ENCODE peak calls at places on chromosome 4, in nine cellular contexts. One of them, this sample, is unnamed.

GRCh38 chr4:159540501-159540900 is 437.6 kb downstream of the RAPGEF2 start:
- DNase-seq in SK-N-SH: no peak
- DNase-seq in heart left ventricle: no peak
- DNase-seq in neuronal stem cell: no peak
- DNase-seq in iPS DF 6.9: no peak
- DNase-seq in tibial artery: no peak
- DNase-seq in aorta: no peak
- DNase-seq in pancreas: no peak
- DNase-seq in prostate gland: no peak
- DNase-seq in this sample: no peak

GRCh38 chr4:112140536-112140935 is 4.7 kb upstream of the FAM241A start:
- DNase-seq in SK-N-SH: no peak
- DNase-seq in heart left ventricle: no peak
- DNase-seq in neuronal stem cell: no peak
- DNase-seq in iPS DF 6.9: no peak
- DNase-seq in tibial artery: no peak
- DNase-seq in aorta: no peak
- DNase-seq in pancreas: no peak
- DNase-seq in prostate gland: no peak
- DNase-seq in this sample: no peak

GRCh38 chr4:55485821-55486220 is 60.9 kb downstream of the CLOCK start:
- DNase-seq in SK-N-SH: no peak
- DNase-seq in heart left ventricle: no peak
- DNase-seq in neuronal stem cell: no peak
- DNase-seq in iPS DF 6.9: no peak
- DNase-seq in tibial artery: no peak
- DNase-seq in aorta: no peak
- DNase-seq in pancreas: no peak
- DNase-seq in prostate gland: no peak
- DNase-seq in this sample: no peak

GRCh38 chr4:7772708-7773385 is 166.8 kb downstream of the AFAP1 start:
- DNase-seq in SK-N-SH: no peak
- DNase-seq in heart left ventricle: peak
- DNase-seq in neuronal stem cell: no peak
- DNase-seq in iPS DF 6.9: no peak
- DNase-seq in tibial artery: peak
- DNase-seq in aorta: peak
- DNase-seq in pancreas: no peak
- DNase-seq in prostate gland: no peak
- DNase-seq in this sample: no peak

GRCh38 chr4:929970-930625 is 2.0 kb downstream of the GAK start:
- DNase-seq in SK-N-SH: peak
- DNase-seq in heart left ventricle: no peak
- DNase-seq in neuronal stem cell: no peak
- DNase-seq in iPS DF 6.9: no peak
- DNase-seq in tibial artery: peak
- DNase-seq in aorta: no peak
- DNase-seq in pancreas: no peak
- DNase-seq in prostate gland: no peak
- DNase-seq in this sample: no peak

GRCh38 chr4:83639849-83640493 is 104.1 kb downstream of the GPAT3 start:
- DNase-seq in SK-N-SH: peak
- DNase-seq in heart left ventricle: no peak
- DNase-seq in neuronal stem cell: peak
- DNase-seq in iPS DF 6.9: peak
- DNase-seq in tibial artery: no peak
- DNase-seq in aorta: no peak
- DNase-seq in pancreas: peak
- DNase-seq in prostate gland: peak
- DNase-seq in this sample: peak

GRCh38 chr4:99637174-99637573 is 20.5 kb downstream of the C4orf54 start:
- DNase-seq in SK-N-SH: no peak
- DNase-seq in heart left ventricle: no peak
- DNase-seq in neuronal stem cell: no peak
- DNase-seq in iPS DF 6.9: no peak
- DNase-seq in tibial artery: no peak
- DNase-seq in aorta: no peak
- DNase-seq in pancreas: no peak
- DNase-seq in prostate gland: no peak
- DNase-seq in this sample: no peak

GRCh38 chr4:8745036-8745827 is 126.4 kb downstream of the HMX1 start:
- DNase-seq in SK-N-SH: peak
- DNase-seq in heart left ventricle: no peak
- DNase-seq in neuronal stem cell: no peak
- DNase-seq in iPS DF 6.9: no peak
- DNase-seq in tibial artery: peak
- DNase-seq in aorta: peak
- DNase-seq in pancreas: no peak
- DNase-seq in prostate gland: no peak
- DNase-seq in this sample: no peak

GRCh38 chr4:16765549-16765948 is 132.9 kb downstream of the LDB2 start:
- DNase-seq in SK-N-SH: no peak
- DNase-seq in heart left ventricle: no peak
- DNase-seq in neuronal stem cell: no peak
- DNase-seq in iPS DF 6.9: no peak
- DNase-seq in tibial artery: no peak
- DNase-seq in aorta: no peak
- DNase-seq in pancreas: no peak
- DNase-seq in prostate gland: no peak
- DNase-seq in this sample: peak

GRCh38 chr4:54586343-54586953 is 71.3 kb upstream of the KIT start:
- DNase-seq in SK-N-SH: no peak
- DNase-seq in heart left ventricle: no peak
- DNase-seq in neuronal stem cell: no peak
- DNase-seq in iPS DF 6.9: no peak
- DNase-seq in tibial artery: no peak
- DNase-seq in aorta: no peak
- DNase-seq in pancreas: no peak
- DNase-seq in prostate gland: no peak
- DNase-seq in this sample: peak

GRCh38 chr4:184980261-184980660 is 38.0 kb upstream of the HELT start:
- DNase-seq in SK-N-SH: no peak
- DNase-seq in heart left ventricle: no peak
- DNase-seq in neuronal stem cell: no peak
- DNase-seq in iPS DF 6.9: no peak
- DNase-seq in tibial artery: no peak
- DNase-seq in aorta: no peak
- DNase-seq in pancreas: no peak
- DNase-seq in prostate gland: no peak
- DNase-seq in this sample: no peak

GRCh38 chr4:186644737-186645261 is 78.9 kb downstream of the FAT1 start:
- DNase-seq in SK-N-SH: no peak
- DNase-seq in heart left ventricle: no peak
- DNase-seq in neuronal stem cell: no peak
- DNase-seq in iPS DF 6.9: no peak
- DNase-seq in tibial artery: no peak
- DNase-seq in aorta: no peak
- DNase-seq in pancreas: no peak
- DNase-seq in prostate gland: no peak
- DNase-seq in this sample: peak

GRCh38 chr4:87213425-87213824 is 7.0 kb downstream of the KLHL8 start:
- DNase-seq in SK-N-SH: peak
- DNase-seq in heart left ventricle: no peak
- DNase-seq in neuronal stem cell: no peak
- DNase-seq in iPS DF 6.9: no peak
- DNase-seq in tibial artery: no peak
- DNase-seq in aorta: no peak
- DNase-seq in pancreas: no peak
- DNase-seq in prostate gland: no peak
- DNase-seq in this sample: no peak

GRCh38 chr4:37896206-37896605 is 5.3 kb downstream of the TBC1D1 start:
- DNase-seq in SK-N-SH: no peak
- DNase-seq in heart left ventricle: no peak
- DNase-seq in neuronal stem cell: no peak
- DNase-seq in iPS DF 6.9: no peak
- DNase-seq in tibial artery: no peak
- DNase-seq in aorta: no peak
- DNase-seq in pancreas: no peak
- DNase-seq in prostate gland: no peak
- DNase-seq in this sample: no peak

GRCh38 chr4:30720021-30720655 is at the start of gene PCDH7:
- DNase-seq in SK-N-SH: peak
- DNase-seq in heart left ventricle: peak
- DNase-seq in neuronal stem cell: peak
- DNase-seq in iPS DF 6.9: no peak
- DNase-seq in tibial artery: peak
- DNase-seq in aorta: peak
- DNase-seq in pancreas: no peak
- DNase-seq in prostate gland: peak
- DNase-seq in this sample: peak

GRCh38 chr4:131459430-131460101 is 1689.5 kb upstream of the PCDH10 start:
- DNase-seq in SK-N-SH: no peak
- DNase-seq in heart left ventricle: no peak
- DNase-seq in neuronal stem cell: no peak
- DNase-seq in iPS DF 6.9: no peak
- DNase-seq in tibial artery: no peak
- DNase-seq in aorta: no peak
- DNase-seq in pancreas: no peak
- DNase-seq in prostate gland: no peak
- DNase-seq in this sample: no peak

GRCh38 chr4:118969359-118969758 is 80.7 kb downstream of the SYNPO2 start:
- DNase-seq in SK-N-SH: peak
- DNase-seq in heart left ventricle: no peak
- DNase-seq in neuronal stem cell: no peak
- DNase-seq in iPS DF 6.9: no peak
- DNase-seq in tibial artery: peak
- DNase-seq in aorta: peak
- DNase-seq in pancreas: peak
- DNase-seq in prostate gland: peak
- DNase-seq in this sample: peak

GRCh38 chr4:4347585-4347984 is 39.3 kb upstream of the NSG1 start:
- DNase-seq in SK-N-SH: no peak
- DNase-seq in heart left ventricle: no peak
- DNase-seq in neuronal stem cell: no peak
- DNase-seq in iPS DF 6.9: no peak
- DNase-seq in tibial artery: no peak
- DNase-seq in aorta: no peak
- DNase-seq in pancreas: no peak
- DNase-seq in prostate gland: no peak
- DNase-seq in this sample: no peak

GRCh38 chr4:58760737-58761136 is 1650.6 kb upstream of the IGFBP7 start:
- DNase-seq in SK-N-SH: no peak
- DNase-seq in heart left ventricle: no peak
- DNase-seq in neuronal stem cell: no peak
- DNase-seq in iPS DF 6.9: no peak
- DNase-seq in tibial artery: no peak
- DNase-seq in aorta: no peak
- DNase-seq in pancreas: no peak
- DNase-seq in prostate gland: no peak
- DNase-seq in this sample: no peak
- H3K27ac ChIP-seq in SK-N-SH: no peak
- H3K27ac ChIP-seq in heart left ventricle: no peak
- H3K27ac ChIP-seq in neuronal stem cell: no peak
- H3K27ac ChIP-seq in iPS DF 6.9: no peak
- H3K27ac ChIP-seq in tibial artery: no peak
- H3K27ac ChIP-seq in aorta: no peak
- H3K27ac ChIP-seq in pancreas: no peak
- H3K27ac ChIP-seq in prostate gland: no peak
- H3K27ac ChIP-seq in this sample: no peak

GRCh38 chr4:174859904-174860303 is 30.9 kb upstream of the GLRA3 start:
- DNase-seq in SK-N-SH: no peak
- DNase-seq in heart left ventricle: no peak
- DNase-seq in neuronal stem cell: no peak
- DNase-seq in iPS DF 6.9: no peak
- DNase-seq in tibial artery: no peak
- DNase-seq in aorta: no peak
- DNase-seq in pancreas: no peak
- DNase-seq in prostate gland: no peak
- DNase-seq in this sample: no peak
- H3K27ac ChIP-seq in SK-N-SH: no peak
- H3K27ac ChIP-seq in heart left ventricle: no peak
- H3K27ac ChIP-seq in neuronal stem cell: no peak
- H3K27ac ChIP-seq in iPS DF 6.9: no peak
- H3K27ac ChIP-seq in tibial artery: no peak
- H3K27ac ChIP-seq in aorta: no peak
- H3K27ac ChIP-seq in pancreas: no peak
- H3K27ac ChIP-seq in prostate gland: no peak
- H3K27ac ChIP-seq in this sample: no peak

GRCh38 chr4:40200881-40201797 is 4.3 kb downstream of the RHOH start:
- DNase-seq in SK-N-SH: peak
- DNase-seq in heart left ventricle: no peak
- DNase-seq in neuronal stem cell: no peak
- DNase-seq in iPS DF 6.9: no peak
- DNase-seq in tibial artery: no peak
- DNase-seq in aorta: no peak
- DNase-seq in pancreas: no peak
- DNase-seq in prostate gland: no peak
- DNase-seq in this sample: peak
- H3K27ac ChIP-seq in SK-N-SH: peak
- H3K27ac ChIP-seq in heart left ventricle: no peak
- H3K27ac ChIP-seq in neuronal stem cell: no peak
- H3K27ac ChIP-seq in iPS DF 6.9: no peak
- H3K27ac ChIP-seq in tibial artery: no peak
- H3K27ac ChIP-seq in aorta: no peak
- H3K27ac ChIP-seq in pancreas: no peak
- H3K27ac ChIP-seq in prostate gland: peak
- H3K27ac ChIP-seq in this sample: no peak

GRCh38 chr4:113635739-113636437 is 125.7 kb downstream of the CAMK2D start:
- DNase-seq in SK-N-SH: no peak
- DNase-seq in heart left ventricle: no peak
- DNase-seq in neuronal stem cell: no peak
- DNase-seq in iPS DF 6.9: no peak
- DNase-seq in tibial artery: no peak
- DNase-seq in aorta: no peak
- DNase-seq in pancreas: no peak
- DNase-seq in prostate gland: no peak
- DNase-seq in this sample: peak

GRCh38 chr4:113637363-113637762 is 124.2 kb downstream of the CAMK2D start:
- DNase-seq in SK-N-SH: no peak
- DNase-seq in heart left ventricle: no peak
- DNase-seq in neuronal stem cell: no peak
- DNase-seq in iPS DF 6.9: no peak
- DNase-seq in tibial artery: no peak
- DNase-seq in aorta: no peak
- DNase-seq in pancreas: no peak
- DNase-seq in prostate gland: no peak
- DNase-seq in this sample: peak

GRCh38 chr4:113636438-113636818 is 125.1 kb downstream of the CAMK2D start:
- DNase-seq in SK-N-SH: no peak
- DNase-seq in heart left ventricle: no peak
- DNase-seq in neuronal stem cell: no peak
- DNase-seq in iPS DF 6.9: no peak
- DNase-seq in tibial artery: no peak
- DNase-seq in aorta: no peak
- DNase-seq in pancreas: no peak
- DNase-seq in prostate gland: no peak
- DNase-seq in this sample: no peak

GRCh38 chr4:113637823-113638691 is 123.5 kb downstream of the CAMK2D start:
- DNase-seq in SK-N-SH: no peak
- DNase-seq in heart left ventricle: no peak
- DNase-seq in neuronal stem cell: no peak
- DNase-seq in iPS DF 6.9: no peak
- DNase-seq in tibial artery: no peak
- DNase-seq in aorta: no peak
- DNase-seq in pancreas: no peak
- DNase-seq in prostate gland: no peak
- DNase-seq in this sample: no peak

DNA sequence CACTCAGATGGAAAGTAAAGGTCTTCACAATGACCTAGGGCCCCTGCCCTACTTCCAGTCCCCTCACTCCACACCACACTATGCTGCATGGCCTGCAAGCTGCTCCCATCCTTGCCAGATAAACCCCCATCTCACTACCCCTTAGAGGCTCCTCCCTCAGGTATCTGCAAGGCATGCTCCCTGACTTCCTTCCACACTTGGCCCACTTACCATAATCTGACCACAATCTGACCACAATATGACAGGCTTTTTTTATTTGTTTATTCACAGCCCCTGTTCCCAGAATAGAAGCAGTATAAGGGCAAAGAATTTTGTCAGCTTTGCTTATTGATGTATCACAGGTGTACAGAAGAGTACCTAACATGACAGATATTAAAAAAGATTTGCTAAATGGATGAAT is 124.7 kb downstream of the CAMK2D start:
- DNase-seq in SK-N-SH: no peak
- DNase-seq in heart left ventricle: no peak
- DNase-seq in neuronal stem cell: no peak
- DNase-seq in iPS DF 6.9: no peak
- DNase-seq in tibial artery: no peak
- DNase-seq in aorta: no peak
- DNase-seq in pancreas: no peak
- DNase-seq in prostate gland: no peak
- DNase-seq in this sample: peak
- H3K27ac ChIP-seq in SK-N-SH: no peak
- H3K27ac ChIP-seq in heart left ventricle: peak
- H3K27ac ChIP-seq in neuronal stem cell: no peak
- H3K27ac ChIP-seq in iPS DF 6.9: no peak
- H3K27ac ChIP-seq in tibial artery: no peak
- H3K27ac ChIP-seq in aorta: no peak
- H3K27ac ChIP-seq in pancreas: no peak
- H3K27ac ChIP-seq in prostate gland: no peak
- H3K27ac ChIP-seq in this sample: peak

This sample was measured in astrocyte.